ENCODE peak calls at places on chromosomes 13 and 19, in nine cellular contexts. B is heart right ventricle; X is fibroblast of lung; C is GM10248; T is uterus; S is A673; Z is AG10803; R is CD4-positive, alpha-beta T cell; K is CD8-positive, alpha-beta T cell. O is an unnamed sample.

GRCh38 chr13:50909605-50910482 is at the start of gene RNASEH2B:
- DNase-seq in S (peak; percentile 78), T (peak; percentile 69), C (peak; percentile 84), Z (peak; percentile 41), X (peak; percentile 67), K (peak; percentile 66), B (peak; percentile 63), R (peak; percentile 40), O (peak; percentile 69)

GRCh38 chr19:40701758-40702157 is 11.3 kb upstream of the NUMBL start:
- DNase-seq in K (no peak), C (no peak), B (no peak), R (no peak), Z (no peak), T (no peak), S (no peak), X (no peak), O (no peak)

GRCh38 chr13:48181482-48182145 is 51.4 kb upstream of the ITM2B start:
- DNase-seq in B (no peak), K (no peak), Z (no peak), T (no peak), R (no peak), C (no peak), S (no peak), X (no peak), O (no peak)

GRCh38 chr13:108178105-108178504 is 37.2 kb downstream of the LIG4 start:
- DNase-seq in X (no peak), T (no peak), K (no peak), Z (no peak), R (no peak), B (no peak), C (no peak), S (no peak), O (no peak)

GRCh38 chr19:10292789-10293636 is 3.3 kb downstream of the ICAM5 start:
- DNase-seq in S (peak; percentile 63), K (no peak), X (no peak), C (no peak), T (no peak), R (no peak), Z (no peak), B (no peak), O (no peak)

GRCh38 chr13:26502826-26503225 is 54.7 kb upstream of the WASF3 start:
- DNase-seq in B (no peak), Z (peak; percentile 86), R (no peak), T (no peak), C (no peak), X (peak; percentile 50), K (no peak), S (peak; percentile 50), O (no peak)

GRCh38 chr13:112807653-112808376 is 118.0 kb downstream of the ATP11A start:
- DNase-seq in K (no peak), R (no peak), C (no peak), S (no peak), X (no peak), Z (no peak), B (no peak), T (no peak), O (no peak)

GRCh38 chr13:98575009-98575866 is 1.7 kb downstream of the STK24 start:
- DNase-seq in K (no peak), B (no peak), S (no peak), Z (peak; percentile 28), R (no peak), X (peak; percentile 54), T (no peak), C (no peak), O (no peak)

GRCh38 chr13:65264066-65264465 is 1966.1 kb downstream of the PCDH9 start:
- DNase-seq in K (no peak), X (no peak), B (no peak), S (no peak), R (no peak), T (no peak), C (no peak), Z (no peak), O (no peak)

GRCh38 chr13:101217086-101217485 is 199.2 kb downstream of the NALCN start:
- DNase-seq in K (no peak), C (no peak), Z (no peak), X (no peak), R (no peak), T (no peak), S (no peak), B (no peak), O (no peak)

GRCh38 chr19:21482863-21483276 is 22.5 kb upstream of the ZNF429 start:
- DNase-seq in K (peak; percentile 68), C (peak; percentile 45), T (peak; percentile 62), S (peak; percentile 21), Z (peak; percentile 44), R (peak; percentile 49), X (peak; percentile 24), B (peak; percentile 28), O (no peak)

GRCh38 chr13:46354143-46355087 is 32.6 kb downstream of the RUBCNL start:
- DNase-seq in B (no peak), C (no peak), S (no peak), K (no peak), T (no peak), Z (peak; percentile 96), R (no peak), X (peak; percentile 97), O (no peak)

GRCh38 chr19:53877361-53877766 is 4.6 kb upstream of the PRKCG start:
- DNase-seq in Z (peak; percentile 32), T (no peak), S (no peak), B (no peak), K (peak; percentile 32), X (peak; percentile 22), R (no peak), C (no peak), O (no peak)

GRCh38 chr19:35206855-35207254 is 21.7 kb downstream of the FAM187B start:
- DNase-seq in Z (no peak), K (peak; percentile 15), R (no peak), S (no peak), X (no peak), B (no peak), T (no peak), C (no peak), O (no peak)

GRCh38 chr19:2782936-2783780 is at the start of gene SGTA:
- DNase-seq in X (peak; percentile 99), S (peak; percentile 98), B (peak; percentile 99), Z (peak; percentile 99), R (peak; percentile 92), T (peak; percentile 99), K (peak; percentile 97), C (peak; percentile 98), O (peak; percentile 96)
- TF ChIP-seq CTCF in X (peak; percentile 36), S (peak; percentile 19), B (peak; percentile 66), Z (peak; percentile 52), R (peak; percentile 45), T (peak; percentile 43), K (no peak), C (peak; percentile 33), O (peak; percentile 48)

DNA sequence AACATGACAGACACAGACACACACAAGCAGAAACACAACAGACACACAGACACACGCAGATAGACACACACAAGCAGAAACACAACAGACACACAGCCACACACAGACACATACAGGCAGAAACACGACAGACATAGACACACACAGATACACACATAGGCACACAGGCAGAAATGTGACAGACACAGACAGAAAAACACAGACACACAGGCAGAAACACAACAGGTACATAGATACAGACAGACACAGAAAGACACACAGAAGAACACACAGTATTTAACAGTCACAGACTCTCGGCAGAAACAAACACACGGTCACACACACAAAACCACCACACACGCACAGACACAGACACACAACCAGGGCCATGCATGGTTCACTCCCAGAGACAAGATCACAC is 905 bp downstream of the TBXA2R start:
- DNase-seq in C (no peak), S (no peak), T (no peak), K (no peak), R (no peak), B (no peak), X (no peak), Z (no peak), O (no peak)
- TF ChIP-seq CTCF in C (no peak), S (no peak), T (no peak), K (no peak), R (no peak), B (no peak), X (no peak), Z (no peak), O (no peak)

GRCh38 chr19:4689403-4689802 is 19.3 kb upstream of the MYDGF start:
- DNase-seq in Z (no peak), B (no peak), R (no peak), C (no peak), K (no peak), S (no peak), X (no peak), T (no peak), O (no peak)

GRCh38 chr19:4688587-4688986 is 18.4 kb upstream of the MYDGF start:
- DNase-seq in Z (no peak), R (no peak), S (no peak), C (no peak), K (no peak), T (no peak), B (no peak), X (no peak), O (no peak)

GRCh38 chr19:4692275-4693077 is 22.3 kb upstream of the MYDGF start:
- DNase-seq in T (no peak), C (no peak), X (no peak), B (no peak), K (no peak), R (no peak), Z (no peak), S (no peak), O (no peak)

GRCh38 chr19:4691383-4691782 is 21.2 kb upstream of the MYDGF start:
- DNase-seq in R (no peak), X (no peak), C (no peak), Z (no peak), B (no peak), T (no peak), S (no peak), K (no peak), O (no peak)

DNA sequence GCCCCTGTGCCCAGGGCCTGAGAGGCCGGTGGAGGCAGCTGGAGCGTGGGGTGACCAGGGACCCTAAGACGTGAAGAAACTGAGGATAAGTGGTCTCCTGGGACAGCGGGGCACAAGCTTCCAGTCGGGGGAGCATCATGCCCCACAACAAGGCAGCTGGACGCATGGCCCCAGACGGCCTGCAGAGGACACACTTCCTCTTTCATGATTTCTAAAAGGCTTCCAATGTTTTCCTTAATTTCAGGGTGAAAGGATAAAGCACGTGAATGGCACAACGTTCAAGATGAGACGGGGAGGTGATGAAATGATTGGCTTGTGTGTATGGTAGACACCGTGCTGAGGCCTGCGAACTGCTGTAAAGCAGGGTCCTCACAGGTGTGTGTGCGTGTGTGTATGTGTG is 20.2 kb upstream of the MYDGF start:
- DNase-seq in R (no peak), K (no peak), T (no peak), X (no peak), B (no peak), S (no peak), Z (no peak), C (no peak), O (no peak)
- TF ChIP-seq CTCF in R (no peak), K (no peak), T (no peak), X (no peak), B (no peak), S (no peak), Z (no peak), C (no peak), O (no peak)

GRCh38 chr13:20037908-20038307 is 79.4 kb downstream of the ZMYM2 start:
- DNase-seq in S (no peak), K (no peak), C (no peak), B (no peak), Z (no peak), X (no peak), R (no peak), T (no peak), O (no peak)

GRCh38 chr13:20033486-20033885 is 75.0 kb downstream of the ZMYM2 start:
- DNase-seq in B (no peak), T (no peak), K (no peak), Z (no peak), C (no peak), X (no peak), R (no peak), S (no peak), O (no peak)

GRCh38 chr13:20035130-20035529 is 76.6 kb downstream of the ZMYM2 start:
- DNase-seq in C (no peak), X (peak; percentile 4), T (no peak), Z (no peak), K (no peak), B (no peak), S (peak; percentile 14), R (no peak), O (no peak)
- TF ChIP-seq CTCF in C (no peak), X (no peak), T (no peak), Z (peak; percentile 10), K (no peak), B (peak; percentile 50), S (peak; percentile 50), R (no peak), O (no peak)

O was measured in progenitor cell of endocrine pancreas.